ENCODE peak calls at places on chromosome 19, in six cellular contexts. J is right atrium auricular region; M is uterus; U is CD8-positive, alpha-beta T cell; E is breast epithelium; R is tibial artery. L is an unnamed sample.

GRCh38 chr19:29806098-29806866 is 5.5 kb upstream of the CCNE1 start:
- DNase-seq in M (no peak), R (peak; percentile 35), J (peak; percentile 66), U (no peak), E (no peak), L (no peak)

GRCh38 chr19:51372649-51373504 is at the start of gene NKG7:
- DNase-seq in U (peak; percentile 85), E (no peak), M (no peak), R (no peak), J (no peak), L (no peak)

GRCh38 chr19:37905936-37906867 is at the start of gene WDR87:
- DNase-seq in E (no peak), U (peak; percentile 54), M (peak; percentile 25), R (no peak), J (no peak), L (no peak)

GRCh38 chr19:31338069-31338767 is 11.0 kb downstream of the TSHZ3 start:
- DNase-seq in R (peak; percentile 80), E (no peak), M (peak; percentile 77), J (peak; percentile 81), U (no peak), L (no peak)

GRCh38 chr19:29804493-29804892 is 7.3 kb upstream of the CCNE1 start:
- DNase-seq in R (no peak), E (no peak), U (no peak), M (no peak), J (no peak), L (no peak)

GRCh38 chr19:6556043-6556449 is 25.2 kb downstream of the TNFSF9 start:
- DNase-seq in J (no peak), M (no peak), R (no peak), E (no peak), U (no peak), L (no peak)

GRCh38 chr19:41537789-41538188 is 38.2 kb upstream of the CEACAM21 start:
- DNase-seq in R (no peak), E (no peak), M (no peak), J (no peak), U (no peak), L (no peak)

GRCh38 chr19:35246466-35247096 is 2.2 kb upstream of the LSR start:
- DNase-seq in U (no peak), E (no peak), R (no peak), J (no peak), M (no peak), L (no peak)

GRCh38 chr19:35162471-35163326 is 8.2 kb downstream of the FXYD5 start:
- DNase-seq in U (no peak), E (peak; percentile 75), R (no peak), M (no peak), J (no peak), L (no peak)

GRCh38 chr19:47379398-47379938 is 30.4 kb downstream of the DHX34 start:
- DNase-seq in J (no peak), M (no peak), E (no peak), U (no peak), R (no peak), L (no peak)

GRCh38 chr19:48812094-48812929 is 1.5 kb upstream of the BCAT2 start:
- DNase-seq in J (peak; percentile 91), E (peak; percentile 85), R (peak; percentile 97), M (peak; percentile 94), U (peak; percentile 57), L (peak; percentile 28)

GRCh38 chr19:42363614-42364346 is 26.3 kb downstream of the CNFN start:
- DNase-seq in U (no peak), M (no peak), E (no peak), R (no peak), J (no peak), L (no peak)

GRCh38 chr19:49151339-49152217 is 3.6 kb downstream of the HRC start:
- DNase-seq in M (no peak), E (peak; percentile 93), J (no peak), U (peak; percentile 45), R (peak; percentile 78), L (no peak)

GRCh38 chr19:45981350-45981749 is 7.7 kb upstream of the NOVA2 start:
- DNase-seq in J (no peak), E (no peak), M (no peak), R (no peak), U (no peak), L (no peak)

GRCh38 chr19:45171211-45171623 is 6.8 kb downstream of the TRAPPC6A start:
- DNase-seq in R (no peak), J (no peak), M (no peak), E (no peak), U (peak; percentile 41), L (no peak)

GRCh38 chr19:46216612-46217011 is 12.9 kb upstream of the IGFL1 start:
- DNase-seq in M (no peak), R (no peak), E (no peak), J (no peak), U (no peak), L (no peak)

GRCh38 chr19:55156202-55157063 is 1.1 kb downstream of the TNNI3 start:
- DNase-seq in E (no peak), R (no peak), J (peak; percentile 63), M (no peak), U (peak; percentile 43), L (no peak)

GRCh38 chr19:35030257-35031071 is at the start of gene SCN1B:
- DNase-seq in J (no peak), E (no peak), U (peak; percentile 48), M (peak; percentile 70), R (peak; percentile 81), L (no peak)

GRCh38 chr19:46616631-46617322 is 8.1 kb downstream of the PTGIR start:
- DNase-seq in J (no peak), U (no peak), E (peak; percentile 56), R (no peak), M (no peak), L (no peak)

GRCh38 chr19:38669532-38669931 is 22.1 kb downstream of the ACTN4 start:
- DNase-seq in R (no peak), J (no peak), M (no peak), U (peak; percentile 50), E (no peak), L (no peak)

GRCh38 chr19:30518965-30519606 is 146.9 kb downstream of the ZNF536 start:
- DNase-seq in E (no peak), J (peak; percentile 42), M (no peak), R (no peak), U (no peak), L (no peak)

GRCh38 chr19:8515317-8515716 is 1.4 kb upstream of the ZNF414 start:
- DNase-seq in R (no peak), J (no peak), E (no peak), U (peak; percentile 81), M (no peak), L (no peak)

GRCh38 chr19:39083599-39083982 is 577 bp upstream of the ACP7 start:
- DNase-seq in M (no peak), U (no peak), J (no peak), R (no peak), E (no peak), L (no peak)

GRCh38 chr19:51166846-51167490 is 24.9 kb downstream of the SIGLEC7 start:
- DNase-seq in R (no peak), U (no peak), M (no peak), J (no peak), E (no peak), L (no peak)

GRCh38 chr19:31304877-31305312 is 44.3 kb downstream of the TSHZ3 start:
- DNase-seq in E (no peak), J (no peak), U (no peak), M (no peak), R (no peak), L (no peak)

GRCh38 chr19:46898731-46899130 is 37.9 kb downstream of the ARHGAP35 start:
- DNase-seq in U (no peak), R (no peak), E (no peak), J (no peak), M (peak; percentile 26), L (no peak)

DNA sequence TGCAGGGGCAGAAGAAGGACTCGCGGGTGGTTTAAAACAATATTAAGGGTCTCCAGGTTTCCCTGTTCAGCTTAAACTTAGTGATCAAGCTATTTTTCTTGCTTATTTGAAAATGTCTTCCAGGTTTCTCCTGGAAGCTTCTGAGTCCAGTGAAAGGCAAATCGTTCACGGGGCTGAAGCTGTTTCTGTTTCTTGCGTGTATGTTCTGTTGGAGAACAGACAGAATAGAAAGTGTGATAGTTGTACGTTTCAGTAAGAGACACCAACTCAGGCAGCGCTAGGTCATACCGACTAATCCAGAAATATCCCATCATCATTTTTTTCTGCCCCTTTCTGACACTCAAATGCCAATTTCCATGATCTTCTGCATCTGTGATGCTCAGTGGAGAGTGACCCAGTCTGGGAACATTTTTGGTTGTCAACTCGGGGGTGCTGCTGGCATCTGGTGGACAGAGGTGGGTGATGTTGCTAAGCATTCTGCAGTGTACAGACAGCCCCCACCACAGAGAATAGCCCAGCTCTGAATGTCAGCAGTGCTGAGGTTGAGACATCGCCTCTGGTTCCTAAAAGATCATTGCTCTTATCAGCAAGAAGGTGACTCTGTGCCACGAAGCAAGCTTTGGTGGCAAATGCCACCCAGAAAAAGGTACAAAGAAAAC is 4.3 kb downstream of the KLF2 start:
- DNase-seq in R (no peak), E (no peak), U (peak; percentile 83), J (no peak), M (no peak), L (no peak)
- H3K27ac ChIP-seq in R (peak overlapping the region; percentile 99), E (peak overlapping the region; percentile 69), U (peak overlapping the region; percentile 99), J (peak overlapping the region; percentile 93), M (peak overlapping the region; percentile 95), L (peak overlapping the region; percentile 96)

GRCh38 chr19:10461047-10461949 is 41.0 kb downstream of the PDE4A start:
- DNase-seq in U (peak; percentile 83), J (peak; percentile 93), R (peak; percentile 96), E (peak; percentile 91), M (peak; percentile 94), L (peak; percentile 79)
- H3K27ac ChIP-seq in U (no peak overlapping the region), J (no peak overlapping the region), R (no peak overlapping the region), E (no peak overlapping the region), M (no peak overlapping the region), L (peak overlapping the region; percentile 9)

GRCh38 chr19:3605770-3606169 is 905 bp downstream of the TBXA2R start:
- DNase-seq in R (no peak), J (no peak), M (no peak), E (no peak), U (no peak), L (no peak)

GRCh38 chr19:3606174-3606689 is 443 bp downstream of the TBXA2R start:
- DNase-seq in E (peak; percentile 51), M (no peak), U (peak; percentile 23), R (peak; percentile 85), J (no peak), L (no peak)

GRCh38 chr19:3608079-3608641 is 1.5 kb upstream of the TBXA2R start:
- DNase-seq in U (no peak), M (no peak), E (no peak), R (no peak), J (no peak), L (no peak)

GRCh38 chr19:3607398-3608078 is 863 bp upstream of the TBXA2R start:
- DNase-seq in R (peak; percentile 86), U (no peak), E (no peak), J (no peak), M (peak; percentile 60), L (no peak)

GRCh38 chr19:3606690-3607289 is at the start of gene TBXA2R:
- DNase-seq in J (peak; percentile 76), M (peak; percentile 86), E (peak; percentile 54), R (peak; percentile 93), U (peak; percentile 65), L (no peak)
- H3K27ac ChIP-seq in J (peak within 1 kb of the TSS; percentile 83), M (peak within 1 kb of the TSS; percentile 82), E (peak within 1 kb of the TSS; percentile 60), R (peak within 1 kb of the TSS; percentile 96), U (peak within 1 kb of the TSS; percentile 17), L (peak within 1 kb of the TSS; percentile 88)

DNA sequence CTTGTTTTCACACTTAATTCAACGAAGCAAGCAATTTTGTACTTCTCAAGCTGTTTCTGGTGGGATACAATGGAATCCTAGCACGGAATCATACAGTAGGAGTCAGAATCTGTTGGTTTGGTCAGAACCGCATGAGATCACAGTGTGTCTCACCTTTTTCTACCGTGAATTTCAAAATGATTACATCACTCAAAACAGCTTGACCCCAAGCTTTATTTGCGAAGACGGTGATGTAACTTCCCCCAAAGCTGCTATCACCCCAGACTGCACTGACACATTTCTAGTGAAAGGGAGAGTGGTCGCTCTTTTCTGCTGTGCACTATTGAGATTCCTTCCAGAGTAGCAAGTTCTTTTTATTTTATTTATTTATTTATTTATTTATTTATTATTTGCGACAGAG is 9.6 kb downstream of the C19orf18 start:
- DNase-seq in U (no peak), J (no peak), R (no peak), E (no peak), M (no peak), L (no peak)
- H3K27ac ChIP-seq in U (no peak overlapping the region), J (no peak overlapping the region), R (no peak overlapping the region), E (no peak overlapping the region), M (no peak overlapping the region), L (no peak overlapping the region)

L was measured in esophagus squamous epithelium.